ENCODE peak calls at places on chromosomes 11 and 22, in five cellular contexts. X, P, U, O and G are unnamed samples. For H3K27me3, the result is how much of the 10 kb centered on the place peaks cover.

GRCh38 chr11:109853156-109853776 is 239.9 kb upstream of the ZC3H12C start:
- DNase-seq in X (no peak), P (no peak), U (no peak), O (peak), G (peak)

GRCh38 chr11:44235765-44236201 is 74.2 kb downstream of the ALX4 start:
- DNase-seq in X (no peak), P (no peak), U (no peak), O (no peak), G (no peak)

GRCh38 chr11:104134760-104135159 is 29.2 kb downstream of the PDGFD start:
- DNase-seq in X (no peak), P (no peak), U (no peak), O (no peak), G (no peak)

GRCh38 chr11:36008576-36008975 is 64.7 kb downstream of the LDLRAD3 start:
- DNase-seq in X (no peak), P (no peak), U (no peak), O (no peak), G (no peak)

GRCh38 chr11:35678975-35679374 is 16.4 kb downstream of the TRIM44 start:
- DNase-seq in X (no peak), P (no peak), U (no peak), O (no peak), G (no peak)

GRCh38 chr11:44518968-44519550 is 46.4 kb upstream of the CD82 start:
- DNase-seq in X (no peak), P (no peak), U (no peak), O (no peak), G (no peak)

GRCh38 chr22:39147335-39148023 is 5.0 kb downstream of the CBX7 start:
- DNase-seq in X (no peak), P (no peak), U (no peak), O (no peak), G (no peak)

GRCh38 chr11:65437436-65438227 is 15.0 kb downstream of the NEAT1 start:
- DNase-seq in X (no peak), P (no peak), U (no peak), O (no peak), G (no peak)

GRCh38 chr11:62622476-62622875 is 690 bp upstream of the B3GAT3 start:
- DNase-seq in X (no peak), P (no peak), U (no peak), O (no peak), G (no peak)
- TF ChIP-seq CTCF in X (no peak), P (no peak), U (no peak), O (no peak), G (no peak)

DNA sequence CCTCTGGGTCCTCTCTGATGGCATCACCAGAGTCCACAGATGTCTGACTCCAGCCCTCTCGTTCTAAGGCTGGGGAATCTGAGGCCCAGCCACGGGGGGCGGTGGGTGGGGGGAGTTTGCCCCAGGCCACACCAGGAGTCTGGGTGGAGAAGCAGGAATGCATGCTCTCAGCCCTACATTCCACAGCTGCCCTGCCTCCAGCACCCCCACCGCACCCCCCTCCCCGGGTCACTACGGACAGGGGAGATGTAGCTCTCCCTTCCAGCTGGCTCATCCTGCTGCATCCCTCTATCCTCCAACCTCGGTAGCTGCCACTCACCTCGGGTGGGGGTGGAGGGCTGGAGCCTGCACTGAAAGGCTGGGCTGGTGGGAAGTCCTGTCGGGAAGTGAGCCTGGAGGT is 2.3 kb upstream of the PVALB start:
- DNase-seq in X (no peak), P (no peak), U (no peak), O (no peak), G (no peak)
- H3K27me3 ChIP-seq in X (under half), P (under half), U (half or more), O (under half), G (under half)

GRCh38 chr11:2663506-2663905 is 36.3 kb downstream of the KCNQ1OT1 start:
- DNase-seq in X (no peak), P (no peak), U (no peak), O (no peak), G (no peak)
- H3K4me3 ChIP-seq in X (no peak), P (no peak), U (no peak), O (no peak), G (no peak)

DNA sequence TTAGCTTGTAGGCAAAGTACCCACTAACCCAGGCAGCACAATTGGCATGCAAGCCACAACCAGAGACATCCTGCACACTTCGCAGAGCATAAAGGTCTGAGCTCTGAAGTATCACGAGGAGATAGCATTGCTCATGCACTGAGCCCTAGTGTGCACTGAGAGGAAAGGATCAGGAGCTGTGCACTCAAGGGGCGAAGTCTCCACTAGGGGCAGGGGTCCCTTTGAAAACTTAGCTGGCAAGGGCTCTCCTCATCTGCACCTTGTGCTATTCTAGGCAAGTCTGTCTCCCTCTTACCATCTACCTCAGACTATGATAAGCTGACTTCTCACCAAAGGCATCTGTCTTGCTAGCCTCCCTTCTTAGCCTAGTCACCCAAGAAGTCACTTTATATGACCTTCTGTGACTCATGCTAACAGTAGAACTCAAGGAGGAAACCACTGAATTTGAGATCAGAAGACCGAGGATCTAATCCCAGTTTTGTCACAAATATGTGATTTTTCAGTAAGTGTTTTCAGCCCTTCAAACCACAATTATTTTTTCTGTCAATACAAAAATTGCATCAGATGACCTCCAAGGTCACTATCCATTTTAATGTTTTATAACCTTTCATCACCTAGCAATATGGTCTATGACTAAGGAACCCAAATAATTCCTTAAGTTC is 1078.0 kb downstream of the NTM start:
- DNase-seq in X (no peak), P (no peak), U (no peak), O (no peak), G (no peak)
- TF ChIP-seq CTCF in X (no peak), P (no peak), U (no peak), O (no peak), G (no peak)

DNA sequence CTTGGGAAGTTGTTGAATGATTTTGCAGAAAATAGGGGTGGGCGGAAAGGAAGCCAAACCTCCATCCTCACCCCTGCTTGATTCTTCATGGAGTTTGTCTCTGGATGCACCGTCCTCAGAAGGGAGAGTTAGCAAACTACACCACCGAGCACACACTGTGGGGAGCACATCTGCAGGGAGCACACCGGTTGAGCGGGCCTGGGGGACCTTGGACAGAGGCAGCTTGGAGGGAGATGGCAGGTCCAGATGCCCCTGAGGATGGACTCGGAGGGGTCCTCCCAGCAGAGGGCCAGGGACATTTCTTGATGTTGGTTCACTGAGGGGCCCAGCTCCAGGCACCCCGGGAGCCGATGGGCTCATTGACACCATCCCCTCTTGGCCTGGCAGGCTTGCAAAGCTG is 15.1 kb upstream of the FGF19 start:
- DNase-seq in X (no peak), P (no peak), U (no peak), O (no peak), G (no peak)
- H3K27me3 ChIP-seq in X (under half), P (under half), U (half or more), O (under half), G (under half)

GRCh38 chr22:50528682-50529415 is 963 bp downstream of the TYMP start:
- DNase-seq in X (no peak), P (no peak), U (no peak), O (no peak), G (peak)
- H3K4me3 ChIP-seq in X (peak), P (peak), U (peak), O (no peak), G (peak)

GRCh38 chr11:70470127-70470526 is 71.8 kb downstream of the CTTN start:
- DNase-seq in X (no peak), P (no peak), U (no peak), O (peak), G (peak)

GRCh38 chr11:70468256-70469230 is 70.2 kb downstream of the CTTN start:
- DNase-seq in X (no peak), P (no peak), U (no peak), O (no peak), G (no peak)

GRCh38 chr11:70472240-70472639 is 73.9 kb downstream of the CTTN start:
- DNase-seq in X (no peak), P (no peak), U (no peak), O (no peak), G (no peak)

GRCh38 chr11:70473186-70473872 is 75.0 kb downstream of the CTTN start:
- DNase-seq in X (no peak), P (no peak), U (no peak), O (no peak), G (no peak)

DNA sequence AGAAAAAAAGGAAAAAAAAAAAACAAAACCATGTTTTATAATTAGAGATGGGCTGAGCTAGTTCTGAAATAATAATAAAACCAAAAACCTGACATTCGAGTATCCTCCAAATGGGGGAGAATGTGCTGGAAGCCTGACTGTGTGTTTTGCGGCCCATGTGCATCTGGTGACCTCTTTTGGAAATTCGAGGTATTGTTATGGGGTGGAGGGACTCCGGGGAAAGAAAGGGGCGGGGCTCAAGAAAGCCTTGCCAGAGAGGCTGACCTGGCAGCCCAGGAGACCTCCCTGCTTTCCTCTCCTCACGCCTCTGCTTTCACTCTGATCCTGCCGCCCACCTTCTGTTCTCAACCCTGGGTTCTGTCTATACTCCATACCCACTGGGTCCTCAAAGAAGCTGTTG is 72.9 kb downstream of the CTTN start:
- DNase-seq in X (no peak), P (no peak), U (no peak), O (peak), G (no peak)
- TF ChIP-seq CTCF in X (no peak), P (no peak), U (peak), O (peak), G (peak)

DNA sequence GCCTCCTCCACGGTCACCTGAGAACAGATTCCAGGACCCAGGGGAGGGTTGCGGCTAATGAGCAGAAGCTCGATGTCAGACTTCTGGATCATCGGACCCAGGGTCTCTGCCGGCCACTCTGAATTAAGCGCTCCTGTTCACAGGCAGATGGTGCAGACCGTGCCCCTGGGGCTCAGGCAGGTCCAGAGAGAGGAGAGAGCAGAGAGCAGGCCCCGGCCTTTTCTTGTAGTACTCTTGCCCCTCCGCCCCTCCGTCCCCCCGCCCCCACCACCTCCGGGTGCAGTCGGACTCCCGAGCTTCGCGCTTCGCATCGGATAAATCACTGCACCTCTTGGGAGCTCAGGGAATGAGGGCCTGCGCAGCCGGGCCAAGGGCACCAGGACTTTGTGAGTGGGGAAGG is 50.3 kb downstream of the RPS6KA4 start:
- DNase-seq in X (no peak), P (no peak), U (no peak), O (no peak), G (no peak)
- H3K27me3 ChIP-seq in X (under half), P (under half), U (under half), O (under half), G (under half)